ENCODE peak calls at places on chromosomes 6 and 20, in five cellular contexts. Z is bronchial epithelial cell; U is OCI-LY7; M is CD4-positive, alpha-beta memory T cell; N is endothelial cell of umbilical vein. P is an unnamed sample. For H3K36me3, the result is how much of the 10 kb centered on the place peaks cover.

GRCh38 chr6:152948150-152948768 is 34.6 kb downstream of the FBXO5 start:
- DNase-seq in U (peak), M (peak), Z (peak), N (peak), P (no peak)

GRCh38 chr6:31858707-31859106 is 3.9 kb downstream of the NEU1 start:
- DNase-seq in M (no peak), Z (no peak), U (no peak), N (no peak), P (no peak)

GRCh38 chr20:53752971-53753879 is 159.6 kb upstream of the ZNF217 start:
- DNase-seq in M (no peak), Z (peak), N (no peak), U (peak), P (no peak)

GRCh38 chr6:106591111-106591825 is 38.0 kb downstream of the RTN4IP1 start:
- DNase-seq in M (no peak), U (no peak), N (no peak), Z (peak), P (peak)

GRCh38 chr20:19885981-19886665 is 128.1 kb downstream of the RIN2 start:
- DNase-seq in U (no peak), M (no peak), Z (peak), N (peak), P (no peak)

GRCh38 chr20:3909952-3910366 is 20.8 kb downstream of the PANK2 start:
- DNase-seq in Z (no peak), N (no peak), U (no peak), M (no peak), P (no peak)

GRCh38 chr6:88586371-88587157 is 376.9 kb downstream of the RNGTT start:
- DNase-seq in M (no peak), U (no peak), Z (no peak), N (no peak), P (no peak)

GRCh38 chr20:34874094-34874654 is 1.5 kb upstream of the GGT7 start:
- DNase-seq in U (peak), M (peak), N (peak), Z (peak), P (peak)

GRCh38 chr6:87722831-87723726 is 21.0 kb upstream of the AKIRIN2 start:
- DNase-seq in N (peak), Z (peak), U (peak), M (no peak), P (peak)

GRCh38 chr6:140586426-140587061 is 1212.1 kb upstream of the CITED2 start:
- DNase-seq in U (no peak), N (no peak), Z (no peak), M (no peak), P (no peak)

GRCh38 chr6:137717074-137718073 is 149.7 kb upstream of the TNFAIP3 start:
- DNase-seq in N (no peak), U (no peak), M (peak), Z (peak), P (peak)

GRCh38 chr20:62406635-62407176 is 379 bp downstream of the CABLES2 start:
- DNase-seq in U (no peak), N (no peak), M (no peak), Z (no peak), P (no peak)

GRCh38 chr20:39453890-39454289 is 491.7 kb downstream of the DHX35 start:
- DNase-seq in U (no peak), N (no peak), Z (no peak), M (no peak), P (no peak)

GRCh38 chr6:141077355-141078333 is 1055.1 kb upstream of the GJE1 start:
- DNase-seq in Z (peak), N (no peak), M (no peak), U (peak), P (no peak)

GRCh38 chr6:143270026-143270425 is 180.5 kb downstream of the ADAT2 start:
- DNase-seq in N (no peak), Z (no peak), U (no peak), M (no peak), P (no peak)

GRCh38 chr6:148415511-148416286 is 73.1 kb downstream of the SASH1 start:
- DNase-seq in U (no peak), M (no peak), Z (no peak), N (peak), P (no peak)

GRCh38 chr20:57870597-57871236 is 160.9 kb upstream of the PMEPA1 start:
- DNase-seq in Z (no peak), N (no peak), U (no peak), M (no peak), P (no peak)

GRCh38 chr6:31180500-31180899 is 10.0 kb upstream of the POU5F1 start:
- DNase-seq in Z (no peak), M (peak), U (peak), N (peak), P (no peak)

GRCh38 chr20:59781236-59781635 is 152.2 kb downstream of the SYCP2 start:
- DNase-seq in Z (no peak), M (no peak), U (no peak), N (no peak), P (no peak)

GRCh38 chr6:160069050-160069454 is 52.6 kb upstream of the SLC22A1 start:
- DNase-seq in M (peak), N (no peak), Z (no peak), U (peak), P (no peak)

GRCh38 chr6:68194846-68195478 is 440.1 kb upstream of the ADGRB3 start:
- DNase-seq in U (no peak), Z (no peak), M (no peak), N (no peak), P (no peak)

GRCh38 chr6:129280719-129281118 is 397.8 kb downstream of the LAMA2 start:
- DNase-seq in Z (no peak), U (no peak), N (no peak), M (peak), P (no peak)

GRCh38 chr20:63068711-63069367 is 62.1 kb upstream of the BHLHE23 start:
- DNase-seq in M (no peak), N (no peak), Z (no peak), U (no peak), P (no peak)

GRCh38 chr6:159056432-159056831 is 11.6 kb upstream of the TAGAP start:
- DNase-seq in Z (no peak), N (no peak), U (no peak), M (no peak), P (no peak)
- H3K4me3 ChIP-seq in Z (no peak), N (no peak), U (peak), M (no peak), P (no peak)

DNA sequence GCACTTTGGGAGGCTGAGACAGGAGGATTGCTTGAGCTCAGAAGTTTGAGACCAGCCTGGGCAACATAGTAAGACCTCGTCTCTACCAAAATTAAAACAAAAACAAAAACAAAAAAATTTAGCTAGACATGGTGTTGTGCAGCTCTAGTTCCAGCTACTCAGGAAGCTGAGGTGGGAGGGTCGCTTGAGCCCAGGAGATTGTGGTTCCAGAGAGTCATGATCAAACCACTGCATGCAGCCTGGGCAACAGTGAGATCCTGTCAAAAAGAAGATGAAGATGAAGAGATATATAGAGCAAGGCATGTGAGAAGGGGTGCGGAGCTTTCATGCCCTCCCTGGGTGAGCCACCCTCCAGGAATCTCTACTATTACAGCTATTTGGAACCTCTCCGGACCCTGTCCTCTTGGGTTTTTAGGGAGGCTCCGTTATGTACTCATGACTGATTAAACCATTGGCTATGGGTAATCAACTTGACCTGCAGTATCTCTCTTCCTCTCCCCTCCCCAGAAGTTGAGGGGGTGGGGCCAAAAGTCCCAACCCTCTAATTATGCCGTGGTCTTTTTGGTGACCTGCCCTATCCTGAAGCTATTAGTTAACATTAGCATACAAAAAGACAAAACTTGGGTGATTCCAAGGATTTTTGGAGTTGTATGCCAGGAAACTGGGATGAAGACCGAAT is 9.0 kb downstream of the POLH start:
- DNase-seq in U (no peak), N (no peak), M (peak), Z (no peak), P (no peak)
- H3K36me3 ChIP-seq in U (half or more), N (under half), M (under half), Z (under half), P (under half)

DNA sequence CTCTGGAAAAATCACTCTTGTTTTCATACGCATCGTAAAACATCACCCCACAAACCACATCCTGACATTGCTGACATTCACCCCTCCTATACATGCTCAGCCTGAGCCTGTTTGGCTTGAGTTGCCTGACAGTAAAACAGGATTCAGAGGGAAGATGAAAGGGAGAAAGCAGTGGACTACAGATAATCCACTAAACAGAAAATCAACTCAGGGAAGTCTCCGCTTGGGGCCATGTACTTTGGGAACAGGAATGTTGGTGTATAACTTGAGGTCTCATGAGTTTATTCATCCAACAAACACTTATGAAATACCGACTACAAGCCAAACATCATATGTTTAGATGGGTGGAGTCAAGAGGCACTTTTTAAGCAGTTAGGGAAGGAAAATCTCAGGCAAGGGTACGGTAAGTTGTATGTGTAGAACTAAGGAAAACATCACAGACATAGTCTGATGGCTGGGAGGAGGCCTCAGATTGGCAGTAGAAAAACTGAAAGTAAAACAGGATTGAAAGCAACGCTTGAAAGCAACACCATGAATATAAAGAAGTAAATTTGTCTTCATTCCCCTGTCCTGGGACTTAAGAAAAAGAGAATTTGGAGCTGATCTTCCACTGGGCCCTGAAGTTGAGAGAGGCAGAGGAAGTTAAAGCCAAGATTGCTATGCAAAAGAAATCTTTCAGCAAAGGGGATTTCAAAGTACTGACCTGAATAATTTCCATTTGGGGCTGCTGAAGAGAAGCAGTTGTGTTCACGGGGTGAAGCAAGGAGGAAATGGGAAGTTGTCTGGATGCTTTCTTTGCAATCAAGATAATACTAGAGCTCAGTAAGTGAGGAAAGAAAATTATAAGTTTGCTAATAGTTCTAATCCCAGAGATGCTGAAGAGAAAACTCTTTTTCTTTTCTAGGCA is 28.8 kb downstream of the PDE7B start:
- DNase-seq in Z (no peak), M (peak), U (peak), N (no peak), P (peak)
- H3K4me3 ChIP-seq in Z (no peak), M (peak), U (no peak), N (no peak), P (no peak)

GRCh38 chr6:4910060-4910746 is 93.6 kb downstream of the RPP40 start:
- DNase-seq in N (no peak), M (no peak), U (no peak), Z (peak), P (peak)
- H3K36me3 ChIP-seq in N (under half), M (under half), U (under half), Z (under half), P (under half)

DNA sequence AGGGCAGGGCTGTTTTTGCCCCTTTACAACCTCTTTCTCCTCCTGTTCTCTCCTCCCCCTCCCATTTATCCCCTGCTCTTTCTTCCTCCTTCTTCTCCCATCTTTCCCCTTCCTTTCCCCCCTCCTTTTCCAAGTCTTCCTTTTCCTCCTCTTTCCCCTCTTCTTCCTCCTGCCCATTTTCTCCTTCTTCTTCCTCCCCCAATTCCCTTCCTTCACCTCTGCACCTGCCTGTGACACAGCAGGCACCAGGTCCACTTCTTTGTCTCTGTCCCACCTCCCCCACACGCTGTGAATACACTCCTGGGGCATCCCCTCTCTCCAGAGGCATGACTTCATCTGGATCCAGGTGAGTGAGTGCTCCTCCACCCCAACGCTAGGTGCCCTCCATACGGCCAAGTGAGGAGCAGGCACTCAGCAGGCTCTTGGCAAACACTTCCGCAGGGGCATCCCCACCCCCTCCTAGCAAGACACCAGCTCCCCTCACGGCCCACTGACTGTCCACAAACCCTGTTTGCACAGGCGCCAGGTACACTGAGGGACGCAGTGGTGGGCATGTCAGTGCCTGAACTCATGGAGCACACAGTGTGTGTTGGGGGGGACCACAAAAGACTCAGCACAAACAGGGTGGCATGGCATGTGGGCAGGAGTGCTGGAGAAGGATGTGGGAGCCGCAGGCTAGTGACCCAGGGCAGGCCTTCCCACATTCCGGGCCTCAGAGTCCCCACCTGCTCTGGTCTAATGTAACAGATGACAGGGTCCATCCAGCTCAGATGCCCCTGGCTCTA is 10.7 kb upstream of the TLDC2 start:
- DNase-seq in Z (no peak), U (no peak), N (no peak), M (no peak), P (no peak)
- H3K4me3 ChIP-seq in Z (no peak), U (no peak), N (no peak), M (no peak), P (no peak)

GRCh38 chr6:144438103-144438502 is 153.0 kb downstream of the UTRN start:
- DNase-seq in N (no peak), M (no peak), Z (no peak), U (no peak), P (no peak)

GRCh38 chr6:144439016-144439415 is 153.9 kb downstream of the UTRN start:
- DNase-seq in M (no peak), N (no peak), Z (no peak), U (no peak), P (no peak)

GRCh38 chr6:144447487-144447886 is 162.4 kb downstream of the UTRN start:
- DNase-seq in U (no peak), Z (peak), M (no peak), N (peak), P (no peak)

GRCh38 chr6:144443157-144443556 is 158.0 kb downstream of the UTRN start:
- DNase-seq in U (no peak), Z (no peak), M (no peak), N (no peak), P (no peak)
- H3K36me3 ChIP-seq in U (under half), Z (under half), M (half or more), N (under half), P (under half)

GRCh38 chr6:80005406-80005805 is 957 bp downstream of the TTK start:
- DNase-seq in Z (no peak), U (no peak), M (no peak), N (no peak), P (no peak)
- H3K4me3 ChIP-seq in Z (peak), U (peak), M (no peak), N (peak), P (peak)

DNA sequence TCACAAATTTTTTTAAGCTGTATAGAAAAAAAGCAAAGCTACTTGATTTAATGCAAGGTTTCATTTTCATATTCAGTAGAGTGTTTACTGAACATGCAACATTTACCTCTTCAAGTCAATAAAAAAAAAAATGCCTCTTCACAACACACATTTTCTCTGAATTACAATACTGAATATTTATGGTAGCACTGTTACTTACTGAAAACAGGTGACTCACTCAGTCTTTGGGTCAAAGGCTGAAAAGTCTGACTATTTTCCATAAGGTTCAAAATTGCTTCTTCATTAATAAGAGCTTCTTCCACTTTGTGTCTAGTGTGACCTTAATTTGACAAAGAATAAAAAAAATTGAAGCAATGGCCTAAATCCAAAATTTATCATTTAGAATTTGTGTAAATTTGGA is 101.9 kb downstream of the REV3L start:
- DNase-seq in N (peak), Z (no peak), U (no peak), M (no peak), P (no peak)
- H3K36me3 ChIP-seq in N (under half), Z (under half), U (half or more), M (under half), P (under half)